ENCODE peak calls at places on chromosomes 1 and 21, in six cellular contexts. One of them, this sample, is unnamed.

GRCh38 chr21:35051287-35051818 is 2.3 kb upstream of the RUNX1 start:
- ATAC-seq in A549: peak
- ATAC-seq in K562: peak
- ATAC-seq in HepG2: peak
- ATAC-seq in GM12878: peak
- ATAC-seq in upper lobe of left lung: peak
- ATAC-seq in this sample: peak

GRCh38 chr1:32500387-32501209 is 35.7 kb downstream of the ZBTB8B start:
- ATAC-seq in A549: peak
- ATAC-seq in K562: peak
- ATAC-seq in HepG2: peak
- ATAC-seq in GM12878: peak
- ATAC-seq in upper lobe of left lung: peak
- ATAC-seq in this sample: peak

GRCh38 chr1:212774584-212774983 is 17.0 kb downstream of the NSL1 start:
- ATAC-seq in A549: no peak
- ATAC-seq in K562: peak
- ATAC-seq in HepG2: no peak
- ATAC-seq in GM12878: peak
- ATAC-seq in upper lobe of left lung: peak
- ATAC-seq in this sample: no peak

GRCh38 chr1:171877711-171878110 is 36.4 kb downstream of the DNM3 start:
- ATAC-seq in A549: no peak
- ATAC-seq in K562: no peak
- ATAC-seq in HepG2: no peak
- ATAC-seq in GM12878: peak
- ATAC-seq in upper lobe of left lung: no peak
- ATAC-seq in this sample: no peak

GRCh38 chr1:93616221-93616995 is 65.2 kb downstream of the BCAR3 start:
- ATAC-seq in A549: peak
- ATAC-seq in K562: no peak
- ATAC-seq in HepG2: no peak
- ATAC-seq in GM12878: no peak
- ATAC-seq in upper lobe of left lung: peak
- ATAC-seq in this sample: peak

GRCh38 chr1:229975047-229975446 is 92.0 kb upstream of the GALNT2 start:
- ATAC-seq in A549: no peak
- ATAC-seq in K562: no peak
- ATAC-seq in HepG2: no peak
- ATAC-seq in GM12878: no peak
- ATAC-seq in upper lobe of left lung: no peak
- ATAC-seq in this sample: no peak

GRCh38 chr1:116711061-116711582 is 43.1 kb upstream of the CD2 start:
- ATAC-seq in A549: no peak
- ATAC-seq in K562: no peak
- ATAC-seq in HepG2: no peak
- ATAC-seq in GM12878: peak
- ATAC-seq in upper lobe of left lung: peak
- ATAC-seq in this sample: no peak

GRCh38 chr1:91217911-91218310 is 186.7 kb downstream of the HFM1 start:
- ATAC-seq in A549: no peak
- ATAC-seq in K562: no peak
- ATAC-seq in HepG2: no peak
- ATAC-seq in GM12878: no peak
- ATAC-seq in upper lobe of left lung: no peak
- ATAC-seq in this sample: no peak

GRCh38 chr1:55259906-55260608 is 44.9 kb upstream of the USP24 start:
- ATAC-seq in A549: no peak
- ATAC-seq in K562: peak
- ATAC-seq in HepG2: no peak
- ATAC-seq in GM12878: peak
- ATAC-seq in upper lobe of left lung: no peak
- ATAC-seq in this sample: no peak

GRCh38 chr1:68230901-68231626 is 1.3 kb downstream of the WLS start:
- ATAC-seq in A549: peak
- ATAC-seq in K562: no peak
- ATAC-seq in HepG2: no peak
- ATAC-seq in GM12878: no peak
- ATAC-seq in upper lobe of left lung: peak
- ATAC-seq in this sample: peak

DNA sequence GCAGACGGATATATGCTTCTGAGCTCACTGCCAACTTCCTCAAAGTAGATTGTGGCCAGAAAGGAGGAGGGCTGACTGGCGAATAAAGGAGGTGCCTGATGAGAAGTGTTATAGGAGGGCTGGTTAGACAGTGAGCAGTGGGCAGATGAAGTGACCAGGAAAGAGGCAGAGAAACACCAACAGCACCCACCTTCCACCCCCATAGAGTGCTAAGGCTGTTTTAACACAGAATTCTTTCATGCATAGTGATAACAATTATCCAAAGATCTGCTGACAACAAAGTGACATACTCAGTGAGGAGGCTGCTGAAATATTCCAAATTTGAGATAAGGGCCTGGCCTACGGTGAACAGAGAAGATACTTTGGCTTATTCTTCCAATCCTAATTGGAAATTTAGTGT is 21.2 kb upstream of the MTR start:
- ATAC-seq in A549: no peak
- ATAC-seq in K562: no peak
- ATAC-seq in HepG2: no peak
- ATAC-seq in GM12878: no peak
- ATAC-seq in upper lobe of left lung: no peak
- ATAC-seq in this sample: no peak
- TF ChIP-seq POLR2A in A549: no peak
- TF ChIP-seq POLR2A in K562: no peak
- TF ChIP-seq POLR2A in HepG2: no peak
- TF ChIP-seq POLR2A in GM12878: no peak
- TF ChIP-seq POLR2A in upper lobe of left lung: no peak
- TF ChIP-seq POLR2A in this sample: no peak

GRCh38 chr1:53889304-53890298 is at the start of gene YIPF1:
- ATAC-seq in A549: peak
- ATAC-seq in K562: peak
- ATAC-seq in HepG2: peak
- ATAC-seq in GM12878: peak
- ATAC-seq in upper lobe of left lung: peak
- ATAC-seq in this sample: peak
- TF ChIP-seq EP300 in A549: no peak
- TF ChIP-seq EP300 in K562: no peak
- TF ChIP-seq EP300 in HepG2: no peak
- TF ChIP-seq EP300 in GM12878: no peak
- TF ChIP-seq EP300 in upper lobe of left lung: no peak
- TF ChIP-seq EP300 in this sample: no peak

GRCh38 chr1:109491372-109491771 is 2.5 kb upstream of the CYB561D1 start:
- ATAC-seq in A549: no peak
- ATAC-seq in K562: no peak
- ATAC-seq in HepG2: no peak
- ATAC-seq in GM12878: no peak
- ATAC-seq in upper lobe of left lung: no peak
- ATAC-seq in this sample: no peak

GRCh38 chr1:109488696-109489095 is 5.0 kb downstream of the ATXN7L2 start:
- ATAC-seq in A549: no peak
- ATAC-seq in K562: no peak
- ATAC-seq in HepG2: no peak
- ATAC-seq in GM12878: no peak
- ATAC-seq in upper lobe of left lung: no peak
- ATAC-seq in this sample: no peak

GRCh38 chr1:109493227-109493626 is 667 bp upstream of the CYB561D1 start:
- ATAC-seq in A549: no peak
- ATAC-seq in K562: no peak
- ATAC-seq in HepG2: peak
- ATAC-seq in GM12878: no peak
- ATAC-seq in upper lobe of left lung: no peak
- ATAC-seq in this sample: no peak

GRCh38 chr1:109490029-109490933 is 3.6 kb upstream of the CYB561D1 start:
- ATAC-seq in A549: peak
- ATAC-seq in K562: peak
- ATAC-seq in HepG2: peak
- ATAC-seq in GM12878: peak
- ATAC-seq in upper lobe of left lung: peak
- ATAC-seq in this sample: peak

DNA sequence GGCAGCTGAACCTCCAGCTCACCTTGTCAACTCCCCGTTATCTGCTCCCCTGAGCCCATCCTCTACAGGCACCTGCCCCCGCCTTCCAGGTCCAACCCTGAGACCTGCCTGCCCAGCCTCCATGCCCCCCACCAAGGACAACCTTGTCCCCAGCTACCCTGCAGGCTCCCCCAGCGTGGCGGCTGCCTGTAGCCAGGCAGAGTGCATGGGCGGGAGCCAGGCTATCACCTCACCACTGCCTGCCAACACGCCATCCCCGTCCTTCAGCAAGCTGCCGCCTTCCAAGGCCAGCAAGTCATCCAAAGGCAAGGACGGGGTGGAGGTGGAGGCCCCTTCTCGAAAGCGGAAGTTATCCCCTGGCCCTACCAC is 3.0 kb upstream of the CYB561D1 start:
- ATAC-seq in A549: no peak
- ATAC-seq in K562: no peak
- ATAC-seq in HepG2: no peak
- ATAC-seq in GM12878: no peak
- ATAC-seq in upper lobe of left lung: no peak
- ATAC-seq in this sample: no peak
- TF ChIP-seq CTCF in A549: no peak
- TF ChIP-seq CTCF in K562: no peak
- TF ChIP-seq CTCF in HepG2: no peak
- TF ChIP-seq CTCF in GM12878: no peak
- TF ChIP-seq CTCF in upper lobe of left lung: no peak
- TF ChIP-seq CTCF in this sample: no peak

GRCh38 chr1:201019321-201019977 is 4.1 kb downstream of the KIF21B start:
- ATAC-seq in A549: peak
- ATAC-seq in K562: peak
- ATAC-seq in HepG2: no peak
- ATAC-seq in GM12878: peak
- ATAC-seq in upper lobe of left lung: peak
- ATAC-seq in this sample: no peak
- TF ChIP-seq POLR2A in A549: no peak
- TF ChIP-seq POLR2A in K562: peak
- TF ChIP-seq POLR2A in HepG2: no peak
- TF ChIP-seq POLR2A in GM12878: peak
- TF ChIP-seq POLR2A in upper lobe of left lung: no peak
- TF ChIP-seq POLR2A in this sample: no peak

GRCh38 chr1:228837817-228838716 is 102.8 kb downstream of the RHOU start:
- ATAC-seq in A549: peak
- ATAC-seq in K562: peak
- ATAC-seq in HepG2: peak
- ATAC-seq in GM12878: peak
- ATAC-seq in upper lobe of left lung: peak
- ATAC-seq in this sample: peak
- TF ChIP-seq EP300 in A549: peak
- TF ChIP-seq EP300 in K562: peak
- TF ChIP-seq EP300 in HepG2: no peak
- TF ChIP-seq EP300 in GM12878: no peak
- TF ChIP-seq EP300 in upper lobe of left lung: peak
- TF ChIP-seq EP300 in this sample: no peak

This sample was measured in gastroesophageal sphincter.